ENCODE peak calls at places on chromosomes 4 and X, in four cellular contexts. S is stomach, L is left lung, E is tibial nerve. Y is an unnamed sample. For H3K9me3, the result is how much of the 10 kb centered on the place peaks cover.

GRCh38 chr4:2395038-2395437 is 23.4 kb downstream of the ZFYVE28 start:
- DNase-seq in L (peak), E (no peak), S (no peak), Y (no peak)

GRCh38 chr4:90786602-90787001 is 659.4 kb downstream of the CCSER1 start:
- DNase-seq in S (no peak), L (no peak), E (no peak), Y (no peak)

GRCh38 chr4:81031389-81032173 is 1.1 kb downstream of the BMP3 start:
- DNase-seq in S (no peak), L (peak), E (no peak), Y (no peak)

GRCh38 chr4:40656221-40656863 is 26.7 kb upstream of the RBM47 start:
- DNase-seq in S (no peak), E (no peak), L (no peak), Y (no peak)

GRCh38 chr4:153113061-153113837 is 91.0 kb upstream of the TRIM2 start:
- DNase-seq in S (no peak), E (no peak), L (no peak), Y (no peak)

GRCh38 chrX:50204364-50204899 is at the start of gene CCNB3:
- DNase-seq in E (peak), S (peak), L (peak), Y (peak)

GRCh38 chrX:47743504-47743903 is 84.5 kb upstream of the UXT start:
- DNase-seq in E (no peak), S (no peak), L (no peak), Y (no peak)

GRCh38 chr4:3013839-3014350 is 50.5 kb downstream of the GRK4 start:
- DNase-seq in L (no peak), S (peak), E (no peak), Y (no peak)

GRCh38 chrX:109374276-109374960 is 107.5 kb downstream of the GUCY2F start:
- DNase-seq in L (no peak), E (no peak), S (no peak), Y (no peak)

GRCh38 chr4:168683595-168683994 is 186.7 kb downstream of the PALLD start:
- DNase-seq in E (no peak), L (no peak), S (no peak), Y (no peak)

GRCh38 chr4:95877636-95878035 is 37.7 kb downstream of the PDHA2 start:
- DNase-seq in L (no peak), S (no peak), E (no peak), Y (no peak)
- H3K9me3 ChIP-seq in L (under half), S (under half), E (under half), Y (under half)

DNA sequence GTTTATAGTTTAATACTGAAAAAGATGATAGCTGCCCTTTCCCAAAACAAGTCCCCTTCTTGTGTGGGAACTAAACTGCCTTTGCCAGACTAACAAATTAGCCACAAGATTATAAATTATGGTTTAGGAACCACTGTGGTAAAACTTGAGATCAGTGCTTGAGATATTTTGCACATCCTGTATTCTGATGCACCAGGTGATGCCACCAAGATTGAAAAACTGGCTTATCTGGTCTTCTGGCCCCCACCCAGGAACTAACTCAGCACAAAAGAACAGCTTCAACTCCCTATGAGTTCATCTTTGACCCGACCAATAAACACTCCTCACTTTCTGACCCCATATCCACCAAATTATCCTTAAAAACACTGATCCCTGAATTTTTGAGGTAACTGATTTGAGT is 36.7 kb upstream of the EFNB1 start:
- DNase-seq in E (no peak), L (no peak), S (no peak), Y (no peak)
- H3K9me3 ChIP-seq in E (under half), L (under half), S (under half), Y (under half)

GRCh38 chr4:102514298-102514964 is 13.3 kb downstream of the NFKB1 start:
- DNase-seq in L (no peak), S (no peak), E (no peak), Y (no peak)
- H3K9me3 ChIP-seq in L (under half), S (under half), E (under half), Y (under half)

DNA sequence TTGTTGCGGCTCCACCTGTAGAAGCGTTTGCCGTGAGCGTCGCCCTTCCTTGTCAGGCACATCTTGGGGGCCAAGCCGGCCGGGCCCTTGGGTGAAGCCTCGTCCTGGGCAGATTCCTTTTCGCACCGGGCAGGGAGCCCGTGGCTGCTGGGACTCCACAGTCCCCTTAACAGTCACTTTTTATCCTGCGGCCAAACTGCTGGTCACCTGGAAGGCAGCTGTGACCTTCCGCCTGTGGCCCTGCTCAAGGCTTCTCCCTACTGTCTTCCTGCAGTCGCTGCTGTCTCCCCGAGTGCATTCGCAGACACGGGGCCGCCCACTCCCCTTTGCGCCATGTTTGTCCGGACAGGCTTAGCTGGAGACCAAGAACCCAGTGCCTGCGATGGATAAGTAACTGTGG is 55.0 kb downstream of the PCGF3 start:
- DNase-seq in E (no peak), S (no peak), L (peak), Y (no peak)
- H3K9me3 ChIP-seq in E (half or more), S (under half), L (under half), Y (under half)

GRCh38 chr4:122836941-122837340 is 10.3 kb downstream of the FGF2 start:
- DNase-seq in E (no peak), S (no peak), L (no peak), Y (no peak)
- H3K9me3 ChIP-seq in E (under half), S (under half), L (under half), Y (under half)

GRCh38 chrX:76802698-76803097 is 375.2 kb downstream of the MAGEE1 start:
- DNase-seq in L (no peak), E (no peak), S (no peak), Y (no peak)
- H3K9me3 ChIP-seq in L (under half), E (under half), S (under half), Y (under half)

DNA sequence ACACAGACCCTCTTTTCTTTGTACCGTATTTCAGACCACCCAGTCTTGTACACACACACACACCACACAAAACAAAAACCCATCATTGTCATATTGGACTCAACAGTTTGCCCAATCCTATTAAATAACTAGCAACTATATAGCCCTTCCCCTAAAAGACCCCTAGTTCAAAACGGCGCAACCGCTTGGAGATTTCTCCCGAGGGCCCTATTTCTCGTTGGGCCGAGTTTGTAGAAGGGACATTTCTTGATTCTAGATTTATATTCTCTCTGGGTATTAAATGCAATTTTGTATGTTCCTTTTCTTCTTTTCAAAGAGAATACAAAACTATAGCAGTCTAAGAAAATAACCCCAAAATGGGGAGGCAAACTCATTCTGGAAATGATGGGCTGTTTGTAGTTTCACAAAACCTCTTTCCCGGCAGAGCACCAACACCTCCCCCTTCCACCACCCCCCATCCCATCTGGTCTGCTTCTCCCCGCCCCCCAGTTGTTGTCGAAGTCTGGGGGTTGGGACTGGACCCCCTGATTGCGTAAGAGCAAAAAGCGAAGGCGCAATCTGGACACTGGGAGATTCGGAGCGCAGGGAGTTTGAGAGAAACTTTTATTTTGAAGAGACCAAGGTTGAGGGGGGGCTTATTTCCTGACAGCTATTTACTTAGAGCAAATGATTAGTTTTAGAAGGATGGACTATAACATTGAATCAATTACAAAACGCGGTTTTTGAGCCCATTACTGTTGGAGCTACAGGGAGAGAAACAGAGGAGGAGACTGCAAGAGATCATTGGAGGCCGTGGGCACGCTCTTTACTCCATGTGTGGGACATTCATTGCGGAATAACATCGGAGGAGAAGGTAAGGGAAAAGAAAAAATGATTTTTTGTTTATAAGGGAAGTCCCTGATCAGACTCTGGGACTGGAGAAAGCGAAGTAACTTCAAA is at the start of gene PDGFRA:
- DNase-seq in L (no peak), S (no peak), E (peak), Y (no peak)
- H3K9me3 ChIP-seq in L (under half), S (under half), E (under half), Y (under half)

GRCh38 chr4:29037501-29037900 is 1682.7 kb upstream of the PCDH7 start:
- DNase-seq in S (no peak), L (no peak), E (no peak), Y (no peak)

DNA sequence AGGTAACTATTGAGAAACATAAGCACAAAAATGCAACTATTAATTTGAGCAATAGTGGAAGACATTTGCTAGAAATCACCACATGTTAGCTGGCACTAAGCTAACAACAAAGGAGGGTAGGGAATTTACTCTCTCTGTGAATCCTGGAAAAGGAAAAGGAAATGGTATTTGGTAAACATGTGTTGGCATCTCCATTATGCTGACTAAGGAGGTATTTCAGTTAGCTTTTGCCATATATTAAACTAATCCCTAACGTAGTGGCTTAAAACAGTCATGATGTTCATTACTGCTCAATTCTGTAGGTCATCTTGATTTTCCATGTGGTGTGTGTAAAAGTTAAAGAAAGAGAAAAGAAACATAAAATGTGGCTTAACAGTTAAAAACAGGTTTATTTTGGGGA is 1686.5 kb upstream of the PCDH7 start:
- DNase-seq in L (no peak), E (no peak), S (no peak), Y (no peak)
- H3K9me3 ChIP-seq in L (under half), E (under half), S (under half), Y (under half)

Y was measured in T-helper 17 cell.